ENCODE peak calls at places on chromosome 10, in nine cellular contexts. O is heart left ventricle, E is adrenal gland, B is A549, M is testis, U is IMR-90, J is HCT116, S is transverse colon, Q is spleen. T is an unnamed sample. For H3K4me1, the result is how much of the 10 kb centered on the place peaks cover.

GRCh38 chr10:121823993-121824463 is 103.8 kb downstream of the ATE1 start:
- DNase-seq in S (no peak), O (no peak), E (peak), J (peak), B (peak), Q (no peak), M (no peak), U (peak), T (no peak)

GRCh38 chr10:102413053-102413705 is 5.4 kb downstream of the PSD start:
- DNase-seq in Q (no peak), U (no peak), E (no peak), M (no peak), O (no peak), S (no peak), J (no peak), B (no peak), T (no peak)

GRCh38 chr10:125023862-125024495 is 82.1 kb downstream of the ZRANB1 start:
- DNase-seq in U (no peak), B (no peak), Q (no peak), S (peak), O (peak), J (no peak), E (no peak), M (peak), T (peak)

GRCh38 chr10:96613565-96613964 is 26.8 kb upstream of the TM9SF3 start:
- DNase-seq in S (no peak), B (no peak), O (no peak), U (peak), Q (no peak), M (no peak), E (peak), J (no peak), T (no peak)

GRCh38 chr10:122237326-122237725 is 33.8 kb upstream of the BTBD16 start:
- DNase-seq in U (no peak), M (no peak), E (no peak), S (peak), O (no peak), J (no peak), B (no peak), Q (peak), T (no peak)

GRCh38 chr10:93481931-93482834 is at the start of gene MYOF:
- DNase-seq in J (peak), O (peak), M (peak), Q (no peak), S (peak), U (peak), E (peak), B (peak), T (peak)

GRCh38 chr10:69684020-69684980 is 54.3 kb downstream of the FAM241B start:
- DNase-seq in J (no peak), M (peak), U (peak), O (peak), E (peak), Q (no peak), B (no peak), S (peak), T (peak)

GRCh38 chr10:120981601-120982381 is 130.6 kb downstream of the WDR11 start:
- DNase-seq in M (no peak), E (no peak), O (no peak), B (no peak), Q (no peak), U (no peak), S (no peak), J (no peak), T (no peak)

GRCh38 chr10:96448558-96448957 is 65.2 kb downstream of the TLL2 start:
- DNase-seq in B (no peak), S (no peak), Q (no peak), U (no peak), E (no peak), J (no peak), M (no peak), O (no peak), T (no peak)

GRCh38 chr10:75111367-75111905 is at the start of gene SAMD8:
- DNase-seq in E (peak), U (peak), M (peak), Q (peak), B (no peak), J (peak), S (peak), O (peak), T (peak)
- TF ChIP-seq POLR2A in E (peak), U (peak), M (no peak), Q (peak), B (peak), J (peak), S (peak), O (peak), T (peak)

GRCh38 chr10:132532174-132532573 is 5.4 kb upstream of the INPP5A start:
- DNase-seq in M (no peak), U (no peak), B (no peak), Q (no peak), S (no peak), J (no peak), O (no peak), E (no peak), T (no peak)
- H3K4me1 ChIP-seq in M (under half), U (under half), B (under half), Q (under half), S (under half), J (under half), O (under half), E (under half), T (under half)

DNA sequence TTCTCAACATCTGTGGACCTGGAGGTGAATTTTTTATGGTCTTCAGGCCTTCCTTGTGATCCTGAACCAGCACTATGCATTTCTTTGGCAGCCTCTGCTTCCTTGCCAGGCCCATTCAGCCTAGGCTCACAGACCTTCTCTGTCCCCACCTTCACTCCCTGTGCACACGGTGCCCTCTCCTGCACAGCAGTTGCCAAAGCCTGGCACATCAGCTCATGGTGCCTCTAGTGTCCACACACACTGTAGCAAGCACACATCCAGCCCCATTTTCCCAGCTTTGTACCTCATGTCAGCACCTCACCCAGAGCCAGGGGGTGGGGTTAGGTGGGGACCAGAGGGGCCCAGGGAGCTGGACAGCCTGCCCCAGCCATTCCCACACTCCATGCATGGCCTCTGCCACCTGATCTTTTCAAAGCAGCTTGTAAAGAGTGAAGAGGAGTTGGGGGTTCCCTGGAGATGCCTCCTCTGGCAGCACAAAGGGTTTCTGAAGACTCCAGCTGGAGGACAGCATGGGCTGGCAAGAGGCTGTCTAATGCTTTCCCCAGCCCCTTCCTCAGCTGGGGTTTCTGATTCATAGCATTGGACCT is 57.9 kb upstream of the TMEM72 start:
- DNase-seq in E (peak), J (no peak), O (no peak), Q (no peak), S (no peak), M (peak), B (no peak), U (peak), T (no peak)
- TF ChIP-seq CTCF in E (peak), J (peak), O (peak), Q (no peak), S (no peak), M (no peak), B (no peak), U (peak), T (no peak)

DNA sequence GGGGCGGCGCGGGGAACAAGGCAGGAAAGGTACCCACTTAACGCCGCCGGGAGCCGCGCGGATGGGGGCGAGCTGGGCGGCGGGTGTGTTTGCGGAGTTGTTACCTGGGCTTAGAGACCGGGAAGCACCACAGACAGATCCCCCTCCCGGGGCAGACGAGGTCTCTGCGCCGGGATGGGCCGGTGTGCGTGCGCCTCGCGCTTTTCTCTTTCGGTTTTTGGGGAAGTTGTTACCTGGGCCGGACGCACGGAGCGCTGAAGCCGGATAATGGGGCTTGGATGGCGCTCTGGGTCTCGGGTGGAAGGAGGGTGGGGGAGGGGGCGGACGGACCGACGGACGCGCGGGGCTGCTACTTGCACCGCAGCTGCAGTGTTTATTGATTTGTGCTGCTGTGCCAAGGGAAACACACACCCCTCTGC is 1.2 kb downstream of the ZEB1 start:
- DNase-seq in B (peak), S (peak), M (peak), O (peak), U (no peak), J (no peak), Q (no peak), E (peak), T (peak)
- TF ChIP-seq POLR2A in B (no peak), S (no peak), M (no peak), O (no peak), U (no peak), J (no peak), Q (no peak), E (no peak), T (no peak)

GRCh38 chr10:16120563-16120962 is 260.3 kb upstream of the MINDY3 start:
- DNase-seq in U (no peak), O (no peak), J (no peak), S (no peak), E (no peak), M (no peak), Q (no peak), B (no peak), T (no peak)

GRCh38 chr10:16119445-16119844 is 259.1 kb upstream of the MINDY3 start:
- DNase-seq in E (no peak), J (no peak), O (no peak), M (no peak), S (no peak), B (no peak), U (no peak), Q (no peak), T (no peak)

GRCh38 chr10:16116404-16117304 is 256.3 kb upstream of the MINDY3 start:
- DNase-seq in O (no peak), J (peak), Q (no peak), M (peak), S (no peak), B (peak), U (no peak), E (peak), T (no peak)

DNA sequence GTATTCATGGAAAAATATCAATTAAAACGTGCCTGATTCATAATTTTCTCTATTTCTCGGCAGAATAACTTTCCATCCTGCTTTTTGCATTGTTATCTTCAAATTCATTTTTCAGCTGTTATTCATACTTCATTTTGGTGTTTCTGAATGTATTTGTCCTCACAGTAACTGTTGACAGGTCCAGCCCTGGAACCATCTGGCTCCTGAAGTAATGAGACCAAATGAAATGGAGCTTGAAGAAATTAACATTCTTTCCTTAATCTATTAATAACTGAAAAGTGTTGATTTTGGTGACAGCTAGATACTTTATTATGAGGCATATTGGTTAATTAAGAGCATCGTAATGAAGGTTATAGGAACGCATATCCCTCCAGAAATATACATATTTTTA is 257.0 kb upstream of the MINDY3 start:
- DNase-seq in M (no peak), E (no peak), B (no peak), O (no peak), S (no peak), U (no peak), J (no peak), Q (no peak), T (no peak)
- H3K4me1 ChIP-seq in M (under half), E (under half), B (under half), O (under half), S (under half), U (under half), J (under half), Q (under half), T (under half)